ENCODE peak calls at places on chromosomes 1 and 21, in eight cellular contexts. H is Peyer's patch, E is heart right ventricle, D is heart left ventricle, J is left lung, P is BJ, L is right cardiac atrium, N is H7. A is an unnamed sample.

GRCh38 chr1:59505596-59506028 is 208.7 kb downstream of the FGGY start:
- DNase-seq in P (no peak), D (no peak), H (no peak), E (no peak), J (no peak), L (no peak), N (no peak), A (no peak)

GRCh38 chr1:118788372-118788955 is 199.7 kb downstream of the TBX15 start:
- DNase-seq in L (no peak), N (no peak), H (no peak), E (peak), D (no peak), J (no peak), P (no peak), A (peak)

GRCh38 chr1:168206111-168206510 is 19.7 kb upstream of the SFT2D2 start:
- DNase-seq in L (no peak), E (no peak), P (no peak), D (no peak), J (no peak), H (no peak), N (no peak), A (no peak)

GRCh38 chr1:76959581-76959980 is 92.3 kb downstream of the ST6GALNAC5 start:
- DNase-seq in P (no peak), H (no peak), D (no peak), E (no peak), L (no peak), J (no peak), N (no peak), A (no peak)

GRCh38 chr1:226601456-226601855 is 52.9 kb downstream of the STUM start:
- DNase-seq in L (no peak), E (no peak), J (no peak), D (no peak), N (no peak), P (no peak), H (peak), A (no peak)

GRCh38 chr1:94926915-94927404 is at the start of gene CNN3:
- DNase-seq in J (peak), L (peak), D (peak), P (peak), N (peak), E (peak), H (peak), A (peak)

GRCh38 chr1:156146749-156147405 is 6.5 kb upstream of the SEMA4A start:
- DNase-seq in E (peak), J (no peak), H (no peak), P (no peak), L (no peak), D (no peak), N (no peak), A (no peak)

GRCh38 chr1:50371749-50372148 is 51.5 kb downstream of the DMRTA2 start:
- DNase-seq in E (no peak), J (no peak), N (no peak), P (no peak), D (no peak), H (no peak), L (no peak), A (no peak)

GRCh38 chr1:20604678-20605077 is 15.8 kb downstream of the CDA start:
- DNase-seq in H (no peak), L (no peak), E (no peak), N (no peak), P (no peak), J (no peak), D (no peak), A (no peak)

GRCh38 chr1:113538225-113538624 is 147.9 kb downstream of the MAGI3 start:
- DNase-seq in P (no peak), H (no peak), D (no peak), L (no peak), E (no peak), J (no peak), N (no peak), A (no peak)

GRCh38 chr1:164602142-164602429 is 43.1 kb downstream of the PBX1 start:
- DNase-seq in E (no peak), H (no peak), N (peak), D (no peak), J (no peak), P (no peak), L (no peak), A (no peak)

GRCh38 chr1:80155371-80155770 is 1148.8 kb upstream of the ADGRL4 start:
- DNase-seq in H (no peak), E (no peak), P (no peak), J (no peak), D (no peak), N (peak), L (no peak), A (no peak)

GRCh38 chr1:8554956-8555534 is 237.1 kb downstream of the SLC45A1 start:
- DNase-seq in H (no peak), J (no peak), P (no peak), N (no peak), E (no peak), D (no peak), L (no peak), A (no peak)

GRCh38 chr1:235952950-235953615 is 86.4 kb upstream of the LYST start:
- DNase-seq in N (no peak), H (no peak), P (no peak), L (no peak), E (no peak), D (no peak), J (no peak), A (no peak)

GRCh38 chr1:228006034-228006792 is 585 bp upstream of the WNT3A start:
- DNase-seq in D (no peak), H (no peak), L (no peak), N (peak), J (no peak), E (no peak), P (no peak), A (no peak)

GRCh38 chr1:201213926-201214325 is 23.3 kb downstream of the IGFN1 start:
- DNase-seq in L (no peak), J (peak), D (no peak), H (no peak), E (no peak), N (no peak), P (no peak), A (no peak)

GRCh38 chr1:63873751-63874150 is 99.9 kb downstream of the ROR1 start:
- DNase-seq in H (no peak), J (no peak), P (no peak), L (no peak), D (no peak), N (no peak), E (no peak), A (no peak)

DNA sequence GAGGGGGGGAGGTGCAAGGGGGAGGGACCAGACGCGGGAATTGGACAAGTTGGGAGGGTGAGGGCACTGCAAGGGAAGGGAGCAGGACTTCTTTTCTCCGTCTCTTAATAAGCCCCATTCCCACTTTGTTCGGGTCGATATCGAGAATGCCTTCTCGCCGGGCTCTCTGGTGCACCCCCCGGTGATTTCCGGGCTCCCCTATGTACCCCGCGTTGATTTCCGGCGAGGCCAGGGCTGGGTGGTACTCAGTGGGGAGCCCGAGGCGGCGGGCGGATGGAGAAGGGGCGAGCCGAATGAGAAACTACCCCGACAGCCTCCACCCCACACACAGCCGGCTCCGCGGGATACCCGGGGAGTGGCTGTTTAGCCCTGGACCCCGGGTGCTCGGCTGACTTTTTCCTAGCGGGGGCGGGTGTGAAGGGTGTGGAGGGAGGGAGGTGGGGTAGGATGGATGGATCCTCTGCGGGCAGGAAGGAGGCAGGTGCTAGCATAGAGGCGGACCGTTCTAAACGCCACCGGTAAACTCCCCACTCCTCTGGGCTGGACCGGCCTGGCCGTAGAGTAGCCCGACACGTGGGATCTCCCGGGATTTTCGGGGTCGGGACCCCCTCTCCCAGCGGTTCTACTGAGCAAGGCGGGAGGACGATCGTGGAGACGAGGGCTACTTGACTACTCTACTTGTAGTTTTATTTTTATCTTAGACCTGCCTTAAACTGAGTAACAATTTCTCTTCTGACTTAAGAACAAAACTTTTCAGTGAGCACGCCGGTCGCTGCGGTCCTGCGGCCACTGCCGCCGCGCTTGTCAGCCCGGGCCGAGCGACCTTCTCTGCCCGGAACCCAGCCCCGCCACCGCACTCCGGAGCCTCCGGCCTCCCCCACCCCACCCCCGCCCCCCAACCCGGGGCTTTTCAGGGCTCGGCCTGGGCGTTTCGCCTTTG is 1.0 kb downstream of the RNF220 start:
- DNase-seq in H (peak), J (peak), L (no peak), P (no peak), N (peak), D (peak), E (no peak), A (no peak)
- H3K4me3 ChIP-seq in H (peak), J (peak), L (peak), P (peak), N (peak), D (peak), E (peak), A (peak)

DNA sequence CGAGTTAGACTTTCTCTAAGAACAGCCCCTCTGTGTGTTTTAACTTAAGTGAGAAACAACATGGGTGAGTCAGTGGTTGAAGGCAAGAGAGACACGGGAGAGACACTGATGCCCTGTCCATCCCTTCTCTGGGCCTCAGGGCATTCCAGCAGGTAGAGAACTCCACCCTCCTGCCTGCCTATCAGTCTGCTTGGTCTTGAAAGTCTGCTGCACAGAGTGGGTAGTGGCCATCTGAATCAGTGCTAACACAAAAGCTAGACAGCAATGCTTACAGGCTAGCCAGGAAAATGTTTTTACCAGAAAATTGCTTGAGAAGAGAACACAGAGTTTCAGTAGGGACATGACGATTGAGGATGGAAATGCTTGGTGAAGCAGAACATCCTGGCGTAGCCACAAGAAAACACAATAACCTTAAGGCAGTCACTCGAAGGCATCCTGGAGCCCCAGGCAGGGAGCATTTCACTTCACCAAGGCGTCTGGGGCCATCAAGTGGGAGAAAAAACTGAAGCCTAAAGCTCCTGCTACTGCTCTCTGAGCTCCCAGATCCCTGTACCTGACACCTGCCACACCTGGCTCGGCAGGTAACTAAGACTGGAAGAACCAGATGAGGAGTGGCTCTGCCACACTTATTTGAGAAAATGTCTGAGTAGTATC is 17.9 kb upstream of the LBR start:
- DNase-seq in H (no peak), P (no peak), L (no peak), E (no peak), J (no peak), D (no peak), N (no peak), A (no peak)
- H3K4me3 ChIP-seq in H (no peak), P (no peak), L (no peak), E (no peak), J (no peak), D (peak), N (no peak), A (no peak)

DNA sequence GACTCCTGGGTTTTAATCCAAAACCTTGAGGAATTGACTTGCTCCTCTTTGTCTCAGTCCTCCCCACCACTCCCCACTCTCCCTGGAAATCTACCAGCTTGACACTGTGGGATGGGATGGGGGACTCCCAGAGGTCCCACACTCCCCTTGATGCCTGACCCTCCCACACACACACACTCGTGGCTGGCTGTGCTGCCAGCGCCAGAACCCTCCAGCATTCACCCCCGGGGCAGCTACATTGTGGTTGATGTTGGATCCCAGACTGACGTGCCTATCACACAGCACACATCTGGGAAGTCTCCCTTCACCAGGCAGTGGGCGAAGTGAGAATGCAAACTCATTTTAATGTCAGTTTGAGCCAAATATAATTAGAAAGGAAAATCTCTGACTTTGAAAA is 10.0 kb downstream of the KIRREL1 start:
- DNase-seq in D (no peak), E (no peak), J (no peak), N (no peak), P (no peak), L (no peak), H (no peak), A (no peak)
- H3K4me3 ChIP-seq in D (no peak), E (no peak), J (no peak), N (no peak), P (no peak), L (no peak), H (no peak), A (peak)

DNA sequence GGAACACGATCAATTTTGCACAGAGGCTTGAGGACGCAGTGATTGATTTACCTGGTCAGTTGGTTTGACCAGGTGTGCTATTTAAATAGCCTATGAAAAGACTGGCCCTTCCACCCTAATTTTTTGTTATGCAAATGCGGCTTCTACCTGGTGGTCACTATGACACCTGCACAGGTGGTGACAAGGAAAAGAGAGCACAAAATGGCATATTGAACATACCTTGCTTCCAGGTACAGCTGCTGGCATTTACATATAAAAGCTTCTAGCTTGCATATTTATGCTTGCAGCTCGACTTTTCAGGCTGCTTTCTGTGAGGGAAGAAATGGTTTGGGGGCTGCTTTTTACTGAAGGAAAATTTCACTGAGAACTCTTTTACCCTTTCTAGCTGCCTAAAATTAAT is 15.3 kb upstream of the FMO4 start:
- DNase-seq in H (no peak), P (no peak), E (no peak), N (peak), D (no peak), J (no peak), L (no peak), A (no peak)
- H3K4me3 ChIP-seq in H (no peak), P (no peak), E (no peak), N (no peak), D (no peak), J (no peak), L (no peak), A (no peak)

GRCh38 chr21:33197546-33197945 is 32.2 kb upstream of the IFNAR2 start:
- DNase-seq in J (no peak), D (no peak), H (no peak), N (no peak), L (peak), E (peak), P (no peak), A (no peak)
- H3K4me3 ChIP-seq in J (no peak), D (no peak), H (no peak), N (no peak), L (no peak), E (no peak), P (no peak), A (no peak)

GRCh38 chr1:207822602-207823451 is 71.0 kb downstream of the CD46 start:
- DNase-seq in D (peak), L (peak), E (peak), H (peak), J (no peak), P (no peak), N (peak), A (no peak)
- H3K4me3 ChIP-seq in D (peak), L (peak), E (peak), H (peak), J (peak), P (peak), N (no peak), A (peak)

GRCh38 chr1:16147615-16147926 is 8.3 kb downstream of the EPHA2 start:
- DNase-seq in D (no peak), E (no peak), N (no peak), J (no peak), L (no peak), H (no peak), P (no peak), A (no peak)
- H3K4me3 ChIP-seq in D (no peak), E (no peak), N (no peak), J (no peak), L (no peak), H (no peak), P (no peak), A (no peak)

DNA sequence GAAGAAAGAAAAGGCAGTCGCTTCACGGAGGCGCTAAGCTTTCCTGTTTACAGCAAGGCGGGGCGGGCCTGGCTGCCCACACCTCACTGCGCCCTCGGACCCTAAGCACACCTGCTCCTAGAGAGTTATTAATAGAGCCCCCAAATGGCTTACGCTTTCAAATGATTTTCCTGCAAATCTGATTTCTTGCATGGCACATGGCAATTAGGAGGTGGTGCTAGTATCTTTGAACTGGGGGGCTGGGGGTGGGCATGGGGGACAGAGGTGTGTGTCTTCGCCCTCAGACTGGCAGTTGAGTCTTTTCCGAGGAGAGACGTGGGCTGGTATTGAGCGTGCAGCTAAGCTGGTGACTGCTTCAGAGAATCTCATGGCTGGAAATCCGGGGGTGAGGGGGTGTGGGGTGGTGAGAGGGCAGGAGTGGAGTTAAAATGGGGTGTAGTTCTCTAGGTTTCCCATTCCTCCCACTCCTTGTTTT is 1.3 kb downstream of the S1PR1 start:
- DNase-seq in E (no peak), L (no peak), D (no peak), N (peak), J (peak), H (no peak), P (no peak), A (no peak)
- H3K4me3 ChIP-seq in E (peak), L (peak), D (peak), N (peak), J (peak), H (peak), P (peak), A (peak)

GRCh38 chr21:46020581-46020980 is 39.0 kb downstream of the COL6A1 start:
- DNase-seq in P (no peak), J (no peak), D (no peak), E (no peak), H (no peak), N (no peak), L (no peak), A (no peak)

GRCh38 chr21:46023126-46023985 is 41.8 kb downstream of the COL6A1 start:
- DNase-seq in P (no peak), L (no peak), N (no peak), D (no peak), H (no peak), J (no peak), E (no peak), A (no peak)

GRCh38 chr21:46022551-46023107 is 41.1 kb downstream of the COL6A1 start:
- DNase-seq in D (peak), N (peak), P (no peak), J (no peak), H (no peak), L (peak), E (no peak), A (no peak)

GRCh38 chr21:46021398-46021797 is 39.8 kb downstream of the COL6A1 start:
- DNase-seq in D (no peak), J (no peak), H (no peak), E (no peak), L (no peak), N (no peak), P (peak), A (no peak)

GRCh38 chr21:46021978-46022544 is 40.5 kb downstream of the COL6A1 start:
- DNase-seq in H (peak), P (peak), L (peak), E (no peak), J (no peak), N (no peak), D (peak), A (no peak)
- H3K4me3 ChIP-seq in H (no peak), P (no peak), L (no peak), E (no peak), J (no peak), N (no peak), D (no peak), A (no peak)